ENCODE peak calls at places on chromosome 20, in six cellular contexts. P is HepG2, O is A549, X is H1, V is K562, K is GM12878. N is an unnamed sample.

GRCh38 chr20:44073675-44074071 is 113.3 kb downstream of the JPH2 start:
- DNase-seq in K (no peak), X (no peak), V (no peak), O (no peak), P (no peak), N (no peak)

GRCh38 chr20:8073024-8073832 is 53.7 kb upstream of the TMX4 start:
- DNase-seq in P (peak; percentile 29), V (no peak), O (no peak), K (no peak), X (peak; percentile 19), N (no peak)

GRCh38 chr20:9025643-9026042 is 43.2 kb upstream of the PLCB4 start:
- DNase-seq in O (peak; percentile 28), K (no peak), P (no peak), X (no peak), V (no peak), N (no peak)

GRCh38 chr20:46230811-46231282 is 77.5 kb downstream of the CDH22 start:
- DNase-seq in K (no peak), P (peak; percentile 25), X (no peak), O (no peak), V (peak; percentile 39), N (no peak)

GRCh38 chr20:33964431-33964830 is 29.3 kb upstream of the RALY start:
- DNase-seq in O (no peak), X (no peak), P (no peak), V (no peak), K (no peak), N (no peak)

GRCh38 chr20:19073584-19074198 is 138.8 kb upstream of the SLC24A3 start:
- DNase-seq in X (peak; percentile 15), O (peak; percentile 25), P (peak; percentile 20), V (peak; percentile 22), K (no peak), N (peak; percentile 26)

GRCh38 chr20:19741914-19742313 is 16.1 kb upstream of the RIN2 start:
- DNase-seq in V (no peak), K (no peak), P (no peak), X (no peak), O (no peak), N (no peak)

GRCh38 chr20:59015812-59016711 is 3.2 kb upstream of the TUBB1 start:
- DNase-seq in V (no peak), P (peak; percentile 97), O (no peak), K (no peak), X (no peak), N (peak; percentile 69)

GRCh38 chr20:32365560-32365959 is 7.4 kb downstream of the ASXL1 start:
- DNase-seq in O (no peak), X (no peak), K (no peak), V (no peak), P (no peak), N (no peak)

GRCh38 chr20:18388860-18389259 is 78.0 kb downstream of the DZANK1 start:
- DNase-seq in X (no peak), V (no peak), O (peak; percentile 18), P (peak; percentile 95), K (no peak), N (no peak)

GRCh38 chr20:33490023-33490933 is at the start of gene CBFA2T2:
- DNase-seq in O (peak; percentile 50), P (peak; percentile 34), V (peak; percentile 28), X (no peak), K (no peak), N (no peak)

GRCh38 chr20:53763707-53764415 is 170.2 kb upstream of the ZNF217 start:
- DNase-seq in X (peak; percentile 36), K (no peak), V (no peak), P (peak; percentile 100), O (peak; percentile 57), N (no peak)

GRCh38 chr20:19376451-19376971 is 164.1 kb downstream of the SLC24A3 start:
- DNase-seq in K (no peak), X (no peak), P (no peak), O (no peak), V (no peak), N (no peak)

GRCh38 chr20:33653218-33653899 is 8.8 kb upstream of the C20orf144 start:
- DNase-seq in X (peak; percentile 69), V (peak; percentile 72), K (no peak), P (peak; percentile 75), O (peak; percentile 73), N (peak; percentile 88)

GRCh38 chr20:44715495-44716308 is 533 bp downstream of the CCN5 start:
- DNase-seq in X (no peak), V (no peak), P (no peak), O (no peak), K (no peak), N (no peak)

GRCh38 chr20:39574061-39574460 is 611.9 kb downstream of the DHX35 start:
- DNase-seq in P (no peak), K (no peak), V (no peak), X (no peak), O (no peak), N (no peak)

GRCh38 chr20:46174469-46175126 is 56.5 kb downstream of the CD40 start:
- DNase-seq in O (peak; percentile 87), P (peak; percentile 57), V (peak; percentile 87), X (peak; percentile 70), K (no peak), N (peak; percentile 95)

GRCh38 chr20:41245086-41245707 is 72.3 kb downstream of the ZHX3 start:
- DNase-seq in O (no peak), P (peak; percentile 15), K (no peak), V (no peak), X (peak; percentile 33), N (no peak)

GRCh38 chr20:3084283-3084985 is at the start of gene AVP:
- DNase-seq in X (no peak), P (no peak), V (peak; percentile 46), K (no peak), O (no peak), N (no peak)

GRCh38 chr20:52747736-52748135 is 224.4 kb upstream of the TSHZ2 start:
- DNase-seq in P (peak; percentile 37), V (no peak), K (no peak), X (no peak), O (no peak), N (peak; percentile 30)

GRCh38 chr20:16352751-16353150 is 220.5 kb downstream of the KIF16B start:
- DNase-seq in V (no peak), X (no peak), P (no peak), K (no peak), O (no peak), N (no peak)

GRCh38 chr20:16350465-16350864 is 222.8 kb downstream of the KIF16B start:
- DNase-seq in X (no peak), V (no peak), P (no peak), O (peak; percentile 13), K (no peak), N (no peak)

GRCh38 chr20:16352321-16352720 is 220.9 kb downstream of the KIF16B start:
- DNase-seq in K (no peak), X (no peak), V (peak; percentile 9), O (no peak), P (no peak), N (no peak)

GRCh38 chr20:16349518-16350295 is 223.5 kb downstream of the KIF16B start:
- DNase-seq in X (no peak), V (no peak), K (no peak), O (no peak), P (no peak), N (peak; percentile 32)

GRCh38 chr20:16351415-16351814 is 221.8 kb downstream of the KIF16B start:
- DNase-seq in X (no peak), P (no peak), V (no peak), K (no peak), O (no peak), N (peak; percentile 11)
- TF ChIP-seq EP300 in X (no peak), P (no peak), V (no peak), K (no peak), O (no peak), N (no peak)

GRCh38 chr20:24406761-24407550 is 62.5 kb upstream of the SYNDIG1 start:
- DNase-seq in P (no peak), V (no peak), O (no peak), X (no peak), K (no peak), N (no peak)
- TF ChIP-seq CHD2 in P (no peak), V (no peak), O (no peak), X (no peak), K (no peak), N (no peak)

GRCh38 chr20:16526433-16527380 is 46.5 kb downstream of the KIF16B start:
- DNase-seq in P (no peak), K (no peak), X (no peak), V (no peak), O (no peak), N (no peak)

GRCh38 chr20:16530201-16530681 is 43.0 kb downstream of the KIF16B start:
- DNase-seq in V (no peak), K (no peak), P (peak; percentile 26), O (peak; percentile 95), X (no peak), N (no peak)

GRCh38 chr20:16527438-16527837 is 45.8 kb downstream of the KIF16B start:
- DNase-seq in V (no peak), P (no peak), K (no peak), O (no peak), X (no peak), N (no peak)

GRCh38 chr20:16531485-16531884 is 41.8 kb downstream of the KIF16B start:
- DNase-seq in O (no peak), K (no peak), V (peak; percentile 11), X (no peak), P (no peak), N (no peak)

DNA sequence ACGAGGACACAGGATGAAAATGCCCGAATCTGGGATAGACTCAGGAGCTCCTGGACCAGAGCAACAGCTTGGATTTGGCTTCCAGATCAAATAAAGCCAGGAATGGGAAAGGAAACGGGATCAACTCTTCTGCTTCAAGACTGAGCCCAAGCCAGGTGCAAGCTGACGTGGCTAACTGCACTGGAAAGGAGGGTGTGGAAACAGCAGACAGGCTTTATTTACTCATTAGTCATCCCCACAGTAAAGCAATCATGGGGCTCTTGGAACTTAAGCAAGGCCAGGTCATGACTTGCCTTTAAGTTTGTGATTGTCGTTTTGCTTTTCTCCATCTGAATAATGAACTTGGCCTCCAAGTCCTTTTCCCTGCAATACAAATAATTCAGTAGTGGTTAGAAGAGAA is 45.2 kb downstream of the KIF16B start:
- DNase-seq in X (no peak), P (peak; percentile 80), V (no peak), K (no peak), O (peak; percentile 96), N (no peak)
- TF ChIP-seq EP300 in X (no peak), P (no peak), V (no peak), K (no peak), O (peak; percentile 51), N (no peak)

GRCh38 chr20:62235001-62235776 is 3.1 kb upstream of the OSBPL2 start:
- DNase-seq in O (no peak), X (no peak), P (no peak), V (no peak), K (no peak), N (peak; percentile 74)
- TF ChIP-seq CHD2 in O (no peak), X (no peak), P (no peak), V (no peak), K (no peak), N (no peak)

GRCh38 chr20:36144336-36144735 is 10.2 kb upstream of the EPB41L1 start:
- DNase-seq in O (no peak), V (no peak), K (no peak), P (no peak), X (no peak), N (no peak)
- TF ChIP-seq EP300 in O (no peak), V (no peak), K (no peak), P (no peak), X (no peak), N (no peak)